ENCODE peak calls at places on chromosomes 2 and 18, in five cellular contexts. One of them, this sample, is unnamed. For H3K27me3, the result is how much of the 10 kb centered on the place peaks cover.

GRCh38 chr18:3458378-3458777 is 8.4 kb downstream of the TGIF1 start:
- DNase-seq in right lobe of liver: no peak
- DNase-seq in prostate gland: no peak
- DNase-seq in transverse colon: no peak
- DNase-seq in HCT116: no peak
- DNase-seq in this sample: no peak

GRCh38 chr2:47485751-47486300 is 82.9 kb downstream of the MSH2 start:
- DNase-seq in right lobe of liver: no peak
- DNase-seq in prostate gland: no peak
- DNase-seq in transverse colon: no peak
- DNase-seq in HCT116: no peak
- DNase-seq in this sample: no peak

GRCh38 chr2:203484266-203485112 is 50.6 kb downstream of the RAPH1 start:
- DNase-seq in right lobe of liver: no peak
- DNase-seq in prostate gland: peak
- DNase-seq in transverse colon: peak
- DNase-seq in HCT116: no peak
- DNase-seq in this sample: peak

GRCh38 chr18:63342206-63342605 is 22.6 kb upstream of the BCL2 start:
- DNase-seq in right lobe of liver: no peak
- DNase-seq in prostate gland: no peak
- DNase-seq in transverse colon: no peak
- DNase-seq in HCT116: no peak
- DNase-seq in this sample: peak

GRCh38 chr2:237935740-237936452 is 30.9 kb upstream of the UBE2F start:
- DNase-seq in right lobe of liver: no peak
- DNase-seq in prostate gland: no peak
- DNase-seq in transverse colon: no peak
- DNase-seq in HCT116: peak
- DNase-seq in this sample: no peak

GRCh38 chr18:58392336-58393000 is 236.4 kb downstream of the ALPK2 start:
- DNase-seq in right lobe of liver: no peak
- DNase-seq in prostate gland: no peak
- DNase-seq in transverse colon: no peak
- DNase-seq in HCT116: no peak
- DNase-seq in this sample: no peak

GRCh38 chr18:50372743-50373142 is 2.1 kb upstream of the SKA1 start:
- DNase-seq in right lobe of liver: no peak
- DNase-seq in prostate gland: no peak
- DNase-seq in transverse colon: no peak
- DNase-seq in HCT116: no peak
- DNase-seq in this sample: no peak

GRCh38 chr2:45651415-45652089 is at the start of gene PRKCE:
- DNase-seq in right lobe of liver: peak
- DNase-seq in prostate gland: peak
- DNase-seq in transverse colon: peak
- DNase-seq in HCT116: no peak
- DNase-seq in this sample: peak

GRCh38 chr18:56696966-56697365 is 45.8 kb downstream of the WDR7 start:
- DNase-seq in right lobe of liver: no peak
- DNase-seq in prostate gland: no peak
- DNase-seq in transverse colon: no peak
- DNase-seq in HCT116: no peak
- DNase-seq in this sample: no peak

GRCh38 chr2:223465793-223466192 is 136.4 kb downstream of the SCG2 start:
- DNase-seq in right lobe of liver: peak
- DNase-seq in prostate gland: peak
- DNase-seq in transverse colon: peak
- DNase-seq in HCT116: no peak
- DNase-seq in this sample: peak

GRCh38 chr18:51955136-51955535 is 384.9 kb upstream of the DCC start:
- DNase-seq in right lobe of liver: no peak
- DNase-seq in prostate gland: no peak
- DNase-seq in transverse colon: no peak
- DNase-seq in HCT116: no peak
- DNase-seq in this sample: no peak

GRCh38 chr2:223668302-223668998 is 66.3 kb upstream of the SCG2 start:
- DNase-seq in right lobe of liver: no peak
- DNase-seq in prostate gland: no peak
- DNase-seq in transverse colon: no peak
- DNase-seq in HCT116: no peak
- DNase-seq in this sample: no peak

GRCh38 chr18:35136248-35136647 is 95.0 kb downstream of the MAPRE2 start:
- DNase-seq in right lobe of liver: no peak
- DNase-seq in prostate gland: no peak
- DNase-seq in transverse colon: no peak
- DNase-seq in HCT116: no peak
- DNase-seq in this sample: no peak
- TF ChIP-seq POLR2A in right lobe of liver: no peak
- TF ChIP-seq POLR2A in prostate gland: no peak
- TF ChIP-seq POLR2A in transverse colon: no peak
- TF ChIP-seq POLR2A in HCT116: no peak
- TF ChIP-seq POLR2A in this sample: no peak

GRCh38 chr18:80201739-80202138 is 45.6 kb downstream of the PARD6G start:
- DNase-seq in right lobe of liver: no peak
- DNase-seq in prostate gland: no peak
- DNase-seq in transverse colon: no peak
- DNase-seq in HCT116: no peak
- DNase-seq in this sample: no peak
- H3K27me3 ChIP-seq in right lobe of liver: under half
- H3K27me3 ChIP-seq in prostate gland: under half
- H3K27me3 ChIP-seq in transverse colon: under half
- H3K27me3 ChIP-seq in HCT116: under half
- H3K27me3 ChIP-seq in this sample: under half

GRCh38 chr2:219498280-219499057 is at the start of gene GMPPA:
- DNase-seq in right lobe of liver: peak
- DNase-seq in prostate gland: peak
- DNase-seq in transverse colon: peak
- DNase-seq in HCT116: peak
- DNase-seq in this sample: peak

GRCh38 chr2:219499555-219499954 is 864 bp downstream of the GMPPA start:
- DNase-seq in right lobe of liver: no peak
- DNase-seq in prostate gland: no peak
- DNase-seq in transverse colon: no peak
- DNase-seq in HCT116: no peak
- DNase-seq in this sample: no peak

GRCh38 chr2:219497495-219498279 is 1.0 kb upstream of the GMPPA start:
- DNase-seq in right lobe of liver: peak
- DNase-seq in prostate gland: peak
- DNase-seq in transverse colon: peak
- DNase-seq in HCT116: peak
- DNase-seq in this sample: peak

GRCh38 chr2:219500135-219500534 is 1.4 kb downstream of the GMPPA start:
- DNase-seq in right lobe of liver: no peak
- DNase-seq in prostate gland: no peak
- DNase-seq in transverse colon: no peak
- DNase-seq in HCT116: no peak
- DNase-seq in this sample: no peak

GRCh38 chr2:219499058-219499307 is 292 bp downstream of the GMPPA start:
- DNase-seq in right lobe of liver: no peak
- DNase-seq in prostate gland: no peak
- DNase-seq in transverse colon: no peak
- DNase-seq in HCT116: no peak
- DNase-seq in this sample: no peak
- TF ChIP-seq POLR2A in right lobe of liver: no peak
- TF ChIP-seq POLR2A in prostate gland: no peak
- TF ChIP-seq POLR2A in transverse colon: no peak
- TF ChIP-seq POLR2A in HCT116: no peak
- TF ChIP-seq POLR2A in this sample: no peak

DNA sequence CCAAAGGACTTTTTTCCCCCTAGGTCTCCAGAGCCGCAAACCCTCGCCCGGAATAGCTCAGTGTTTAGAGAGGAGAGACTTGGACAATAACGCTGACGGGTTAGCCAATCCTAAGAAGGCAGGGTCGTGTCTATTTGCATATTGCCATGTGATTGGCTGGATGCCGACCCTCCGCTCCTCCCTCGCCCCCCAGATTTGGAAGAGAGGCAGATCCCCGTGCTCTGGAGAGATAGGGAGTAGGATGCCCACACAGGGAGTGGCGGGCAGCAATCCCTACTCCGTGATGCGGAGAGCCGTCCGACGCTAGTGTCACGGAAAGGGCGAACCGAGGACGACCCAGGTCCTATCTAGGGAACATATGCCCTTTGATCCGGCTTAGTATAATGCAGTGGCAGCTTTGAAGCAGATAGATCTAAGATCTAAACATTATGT is 1.4 kb downstream of the WNT6 start:
- DNase-seq in right lobe of liver: no peak
- DNase-seq in prostate gland: peak
- DNase-seq in transverse colon: peak
- DNase-seq in HCT116: peak
- DNase-seq in this sample: peak
- H3K27me3 ChIP-seq in right lobe of liver: under half
- H3K27me3 ChIP-seq in prostate gland: under half
- H3K27me3 ChIP-seq in transverse colon: half or more
- H3K27me3 ChIP-seq in HCT116: under half
- H3K27me3 ChIP-seq in this sample: under half

GRCh38 chr2:207676827-207677354 is 34.5 kb upstream of the CCNYL1 start:
- DNase-seq in right lobe of liver: no peak
- DNase-seq in prostate gland: no peak
- DNase-seq in transverse colon: no peak
- DNase-seq in HCT116: no peak
- DNase-seq in this sample: no peak
- TF ChIP-seq POLR2A in right lobe of liver: no peak
- TF ChIP-seq POLR2A in prostate gland: no peak
- TF ChIP-seq POLR2A in transverse colon: no peak
- TF ChIP-seq POLR2A in HCT116: no peak
- TF ChIP-seq POLR2A in this sample: no peak

GRCh38 chr2:181682795-181683517 is 2.6 kb upstream of the NEUROD1 start:
- DNase-seq in right lobe of liver: no peak
- DNase-seq in prostate gland: no peak
- DNase-seq in transverse colon: no peak
- DNase-seq in HCT116: no peak
- DNase-seq in this sample: no peak
- H3K27me3 ChIP-seq in right lobe of liver: under half
- H3K27me3 ChIP-seq in prostate gland: under half
- H3K27me3 ChIP-seq in transverse colon: half or more
- H3K27me3 ChIP-seq in HCT116: under half
- H3K27me3 ChIP-seq in this sample: under half

This sample was measured in thyroid gland.